ENCODE peak calls at places on chromosome 4, in four cellular contexts. M is GM12864, L is neural progenitor cell, B is MCF 10A. V is an unnamed sample.

GRCh38 chr4:10185518-10186227 is 69.1 kb upstream of the WDR1 start:
- DNase-seq in M (no peak), L (no peak), B (no peak), V (no peak)

GRCh38 chr4:4461850-4462249 is 74.9 kb downstream of the NSG1 start:
- DNase-seq in M (no peak), L (no peak), B (no peak), V (no peak)

GRCh38 chr4:94365304-94365703 is 22.7 kb upstream of the HPGDS start:
- DNase-seq in M (no peak), L (no peak), B (no peak), V (no peak)

GRCh38 chr4:87851332-87851731 is 18.6 kb downstream of the MEPE start:
- DNase-seq in M (no peak), L (no peak), B (no peak), V (no peak)

GRCh38 chr4:77451530-77451929 is 154.1 kb upstream of the CXCL13 start:
- DNase-seq in M (no peak), L (no peak), B (peak), V (no peak)

GRCh38 chr4:46432923-46433322 is 43.0 kb upstream of the GABRA2 start:
- DNase-seq in M (no peak), L (no peak), B (peak), V (no peak)

GRCh38 chr4:171668403-171668802 is 144.8 kb upstream of the GALNTL6 start:
- DNase-seq in M (no peak), L (no peak), B (no peak), V (no peak)

GRCh38 chr4:75705198-75705712 is 19.1 kb upstream of the USO1 start:
- DNase-seq in M (no peak), L (peak), B (no peak), V (no peak)

GRCh38 chr4:71460368-71460767 is 121.5 kb downstream of the SLC4A4 start:
- DNase-seq in M (no peak), L (no peak), B (no peak), V (no peak)

GRCh38 chr4:123952530-123953274 is 556.1 kb downstream of the SPRY1 start:
- DNase-seq in M (no peak), L (no peak), B (peak), V (no peak)

GRCh38 chr4:114267976-114268375 is 288.5 kb upstream of the ARSJ start:
- DNase-seq in M (no peak), L (no peak), B (peak), V (no peak)

GRCh38 chr4:120007171-120007894 is 59.3 kb downstream of the MAD2L1 start:
- DNase-seq in M (no peak), L (no peak), B (peak), V (no peak)

GRCh38 chr4:25377572-25377882 is 464 bp downstream of the ANAPC4 start:
- DNase-seq in M (no peak), L (no peak), B (no peak), V (no peak)

GRCh38 chr4:1981251-1982055 is 27.3 kb downstream of the NELFA start:
- DNase-seq in M (no peak), L (peak), B (no peak), V (no peak)

GRCh38 chr4:172758586-172759340 is 409.8 kb upstream of the GALNT7 start:
- DNase-seq in M (no peak), L (no peak), B (peak), V (no peak)

GRCh38 chr4:172985552-172985951 is 183.1 kb upstream of the GALNT7 start:
- DNase-seq in M (no peak), L (no peak), B (no peak), V (no peak)

DNA sequence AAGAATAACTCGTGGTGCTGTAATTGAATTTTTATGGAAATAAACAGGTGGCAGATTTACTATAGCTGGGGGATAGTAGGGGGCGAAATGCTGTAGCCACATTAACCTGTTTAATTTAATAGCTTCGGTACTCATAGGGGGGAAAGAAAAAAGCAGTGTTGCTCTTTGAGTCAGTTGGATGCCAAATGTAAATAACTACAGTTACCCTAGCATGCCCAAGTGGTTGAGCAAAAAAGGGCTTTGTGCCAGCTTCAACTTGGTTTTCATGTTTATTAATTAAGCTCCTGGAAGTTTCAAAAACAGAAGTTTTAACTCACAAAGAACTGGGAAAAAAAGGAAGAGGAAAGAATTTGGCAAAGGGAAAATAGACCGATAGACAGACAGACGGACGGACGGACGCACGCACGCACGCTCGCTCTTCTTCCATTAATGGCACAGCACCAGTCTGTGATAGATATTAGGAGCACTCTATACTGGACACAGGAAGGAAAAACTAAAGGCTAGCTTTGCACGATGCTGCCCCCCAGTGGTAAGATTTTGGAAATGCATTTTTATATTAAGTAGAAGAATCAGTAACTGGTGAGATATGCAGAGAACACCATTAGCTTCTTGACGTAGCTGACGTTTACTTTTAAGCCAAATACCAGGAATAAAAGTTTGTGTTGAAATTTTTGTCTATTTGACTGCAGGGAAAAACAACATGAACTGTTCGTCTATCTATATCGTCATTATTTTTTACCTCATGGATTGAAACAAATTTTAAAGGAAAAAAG is 151.8 kb downstream of the SLC7A11 start:
- DNase-seq in M (peak), L (peak), B (peak), V (peak)
- TF ChIP-seq CTCF in M (peak), L (peak), B (peak), V (peak)

DNA sequence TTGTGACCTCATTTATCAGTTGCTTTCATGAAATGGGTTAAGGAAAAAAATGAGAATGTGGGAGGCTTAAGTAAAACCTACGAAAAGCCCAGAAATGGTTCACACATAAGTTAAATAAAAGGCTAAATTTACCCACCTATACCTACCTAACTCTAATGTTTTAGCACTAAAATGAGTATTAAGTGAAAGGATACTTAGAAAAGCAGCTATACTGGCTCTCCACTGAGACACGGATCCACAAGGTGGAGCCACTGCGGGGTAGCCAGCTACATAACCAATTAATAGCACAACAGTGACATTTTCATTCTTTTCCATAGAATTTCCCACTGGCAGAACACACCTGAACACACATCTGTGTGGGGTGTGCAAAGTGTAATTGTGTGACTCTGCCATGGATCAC is 101.9 kb downstream of the MAML3 start:
- DNase-seq in M (no peak), L (peak), B (peak), V (no peak)
- TF ChIP-seq CTCF in M (peak), L (peak), B (peak), V (peak)

GRCh38 chr4:61619528-61619927 is 419.4 kb downstream of the ADGRL3 start:
- DNase-seq in M (no peak), L (no peak), B (no peak), V (no peak)
- TF ChIP-seq CTCF in M (no peak), L (peak), B (no peak), V (peak)

GRCh38 chr4:184248216-184248615 is 30.5 kb upstream of the ENPP6 start:
- DNase-seq in M (no peak), L (no peak), B (peak), V (no peak)

GRCh38 chr4:184252136-184253071 is 34.7 kb upstream of the ENPP6 start:
- DNase-seq in M (no peak), L (no peak), B (no peak), V (no peak)

GRCh38 chr4:184251680-184252000 is 34.0 kb upstream of the ENPP6 start:
- DNase-seq in M (no peak), L (no peak), B (no peak), V (no peak)

GRCh38 chr4:184253072-184253420 is 35.4 kb upstream of the ENPP6 start:
- DNase-seq in M (no peak), L (no peak), B (no peak), V (no peak)

GRCh38 chr4:184250795-184251679 is 33.4 kb upstream of the ENPP6 start:
- DNase-seq in M (no peak), L (peak), B (peak), V (no peak)
- TF ChIP-seq CTCF in M (peak), L (peak), B (peak), V (peak)

GRCh38 chr4:107017681-107018321 is 18.3 kb downstream of the DKK2 start:
- DNase-seq in M (no peak), L (no peak), B (no peak), V (no peak)
- TF ChIP-seq CTCF in M (no peak), L (no peak), B (no peak), V (no peak)

GRCh38 chr4:112029642-112030235 is 115.5 kb upstream of the FAM241A start:
- DNase-seq in M (no peak), L (peak), B (peak), V (no peak)

GRCh38 chr4:112036881-112037280 is 108.4 kb upstream of the FAM241A start:
- DNase-seq in M (no peak), L (peak), B (no peak), V (no peak)

GRCh38 chr4:112031712-112032328 is 113.4 kb upstream of the FAM241A start:
- DNase-seq in M (peak), L (peak), B (peak), V (peak)
- TF ChIP-seq CTCF in M (peak), L (peak), B (peak), V (peak)